ENCODE peak calls at places on chromosome 15, in six cellular contexts. One of them, this sample, is unnamed.

GRCh38 chr15:61084944-61085367 is 144.1 kb downstream of the RORA start:
- DNase-seq in A549: no peak
- DNase-seq in esophagus squamous epithelium: no peak
- DNase-seq in Panc1: no peak
- DNase-seq in adrenal gland: peak; percentile 15
- DNase-seq in left ventricle myocardium inferior: peak; percentile 40
- DNase-seq in this sample: no peak

GRCh38 chr15:84880007-84880406 is 4.5 kb upstream of the SLC28A1 start:
- DNase-seq in A549: no peak
- DNase-seq in esophagus squamous epithelium: no peak
- DNase-seq in Panc1: no peak
- DNase-seq in adrenal gland: no peak
- DNase-seq in left ventricle myocardium inferior: no peak
- DNase-seq in this sample: no peak

GRCh38 chr15:99135194-99135593 is 30.3 kb downstream of the SYNM start:
- DNase-seq in A549: no peak
- DNase-seq in esophagus squamous epithelium: no peak
- DNase-seq in Panc1: peak; percentile 25
- DNase-seq in adrenal gland: peak; percentile 39
- DNase-seq in left ventricle myocardium inferior: no peak
- DNase-seq in this sample: no peak

GRCh38 chr15:34049096-34049495 is 10.1 kb upstream of the AVEN start:
- DNase-seq in A549: no peak
- DNase-seq in esophagus squamous epithelium: no peak
- DNase-seq in Panc1: no peak
- DNase-seq in adrenal gland: no peak
- DNase-seq in left ventricle myocardium inferior: no peak
- DNase-seq in this sample: no peak

GRCh38 chr15:67101981-67102929 is 36.9 kb downstream of the SMAD3 start:
- DNase-seq in A549: no peak
- DNase-seq in esophagus squamous epithelium: no peak
- DNase-seq in Panc1: no peak
- DNase-seq in adrenal gland: no peak
- DNase-seq in left ventricle myocardium inferior: no peak
- DNase-seq in this sample: no peak

GRCh38 chr15:70147778-70148177 is 50.1 kb upstream of the TLE3 start:
- DNase-seq in A549: no peak
- DNase-seq in esophagus squamous epithelium: no peak
- DNase-seq in Panc1: no peak
- DNase-seq in adrenal gland: no peak
- DNase-seq in left ventricle myocardium inferior: no peak
- DNase-seq in this sample: no peak

GRCh38 chr15:29449136-29449535 is 179.5 kb upstream of the NSMCE3 start:
- DNase-seq in A549: peak; percentile 13
- DNase-seq in esophagus squamous epithelium: no peak
- DNase-seq in Panc1: no peak
- DNase-seq in adrenal gland: no peak
- DNase-seq in left ventricle myocardium inferior: no peak
- DNase-seq in this sample: no peak

GRCh38 chr15:38991126-38991525 is 426.5 kb upstream of the RASGRP1 start:
- DNase-seq in A549: peak; percentile 22
- DNase-seq in esophagus squamous epithelium: no peak
- DNase-seq in Panc1: peak; percentile 4
- DNase-seq in adrenal gland: no peak
- DNase-seq in left ventricle myocardium inferior: no peak
- DNase-seq in this sample: no peak

GRCh38 chr15:31372635-31373091 is 46.0 kb downstream of the KLF13 start:
- DNase-seq in A549: peak; percentile 48
- DNase-seq in esophagus squamous epithelium: no peak
- DNase-seq in Panc1: no peak
- DNase-seq in adrenal gland: peak; percentile 55
- DNase-seq in left ventricle myocardium inferior: peak; percentile 87
- DNase-seq in this sample: no peak

GRCh38 chr15:34514251-34514760 is 69.1 kb downstream of the GOLGA8B start:
- DNase-seq in A549: peak; percentile 21
- DNase-seq in esophagus squamous epithelium: no peak
- DNase-seq in Panc1: no peak
- DNase-seq in adrenal gland: peak; percentile 70
- DNase-seq in left ventricle myocardium inferior: peak; percentile 55
- DNase-seq in this sample: no peak

GRCh38 chr15:83088876-83089275 is 18.6 kb upstream of the TM6SF1 start:
- DNase-seq in A549: no peak
- DNase-seq in esophagus squamous epithelium: no peak
- DNase-seq in Panc1: no peak
- DNase-seq in adrenal gland: no peak
- DNase-seq in left ventricle myocardium inferior: no peak
- DNase-seq in this sample: no peak

GRCh38 chr15:66854012-66854965 is 152.3 kb downstream of the SMAD6 start:
- DNase-seq in A549: no peak
- DNase-seq in esophagus squamous epithelium: no peak
- DNase-seq in Panc1: no peak
- DNase-seq in adrenal gland: no peak
- DNase-seq in left ventricle myocardium inferior: no peak
- DNase-seq in this sample: peak; percentile 60

GRCh38 chr15:66006986-66007385 is 137.7 kb downstream of the RAB11A start:
- DNase-seq in A549: peak; percentile 90
- DNase-seq in esophagus squamous epithelium: no peak
- DNase-seq in Panc1: no peak
- DNase-seq in adrenal gland: peak; percentile 16
- DNase-seq in left ventricle myocardium inferior: no peak
- DNase-seq in this sample: no peak

GRCh38 chr15:98003528-98003927 is 43.0 kb downstream of the ARRDC4 start:
- DNase-seq in A549: no peak
- DNase-seq in esophagus squamous epithelium: no peak
- DNase-seq in Panc1: no peak
- DNase-seq in adrenal gland: no peak
- DNase-seq in left ventricle myocardium inferior: no peak
- DNase-seq in this sample: no peak

GRCh38 chr15:44623178-44623577 is 40.3 kb downstream of the SPG11 start:
- DNase-seq in A549: no peak
- DNase-seq in esophagus squamous epithelium: no peak
- DNase-seq in Panc1: no peak
- DNase-seq in adrenal gland: no peak
- DNase-seq in left ventricle myocardium inferior: no peak
- DNase-seq in this sample: no peak

GRCh38 chr15:33618300-33618699 is 307.5 kb downstream of the RYR3 start:
- DNase-seq in A549: no peak
- DNase-seq in esophagus squamous epithelium: no peak
- DNase-seq in Panc1: no peak
- DNase-seq in adrenal gland: no peak
- DNase-seq in left ventricle myocardium inferior: no peak
- DNase-seq in this sample: no peak

GRCh38 chr15:98444067-98444600 is 204.2 kb upstream of the IGF1R start:
- DNase-seq in A549: no peak
- DNase-seq in esophagus squamous epithelium: no peak
- DNase-seq in Panc1: no peak
- DNase-seq in adrenal gland: no peak
- DNase-seq in left ventricle myocardium inferior: no peak
- DNase-seq in this sample: no peak

GRCh38 chr15:92117301-92117731 is 263.8 kb downstream of the SLCO3A1 start:
- DNase-seq in A549: no peak
- DNase-seq in esophagus squamous epithelium: no peak
- DNase-seq in Panc1: no peak
- DNase-seq in adrenal gland: peak; percentile 38
- DNase-seq in left ventricle myocardium inferior: no peak
- DNase-seq in this sample: no peak

GRCh38 chr15:40354408-40355171 is 3.4 kb upstream of the DISP2 start:
- DNase-seq in A549: no peak
- DNase-seq in esophagus squamous epithelium: no peak
- DNase-seq in Panc1: no peak
- DNase-seq in adrenal gland: no peak
- DNase-seq in left ventricle myocardium inferior: no peak
- DNase-seq in this sample: no peak
- TF ChIP-seq CTCF in A549: no peak
- TF ChIP-seq CTCF in esophagus squamous epithelium: no peak
- TF ChIP-seq CTCF in Panc1: peak; percentile 72
- TF ChIP-seq CTCF in adrenal gland: peak; percentile 32
- TF ChIP-seq CTCF in left ventricle myocardium inferior: peak; percentile 58
- TF ChIP-seq CTCF in this sample: no peak

GRCh38 chr15:62756326-62756994 is 286.1 kb upstream of the TPM1 start:
- DNase-seq in A549: no peak
- DNase-seq in esophagus squamous epithelium: no peak
- DNase-seq in Panc1: no peak
- DNase-seq in adrenal gland: no peak
- DNase-seq in left ventricle myocardium inferior: no peak
- DNase-seq in this sample: no peak

GRCh38 chr15:62749445-62749844 is 293.1 kb upstream of the TPM1 start:
- DNase-seq in A549: no peak
- DNase-seq in esophagus squamous epithelium: no peak
- DNase-seq in Panc1: no peak
- DNase-seq in adrenal gland: no peak
- DNase-seq in left ventricle myocardium inferior: no peak
- DNase-seq in this sample: no peak

GRCh38 chr15:62750471-62750870 is 292.1 kb upstream of the TPM1 start:
- DNase-seq in A549: no peak
- DNase-seq in esophagus squamous epithelium: no peak
- DNase-seq in Panc1: no peak
- DNase-seq in adrenal gland: no peak
- DNase-seq in left ventricle myocardium inferior: no peak
- DNase-seq in this sample: no peak

GRCh38 chr15:62753518-62754221 is 288.9 kb upstream of the TPM1 start:
- DNase-seq in A549: no peak
- DNase-seq in esophagus squamous epithelium: no peak
- DNase-seq in Panc1: no peak
- DNase-seq in adrenal gland: no peak
- DNase-seq in left ventricle myocardium inferior: no peak
- DNase-seq in this sample: no peak

GRCh38 chr15:62752687-62753517 is 289.6 kb upstream of the TPM1 start:
- DNase-seq in A549: no peak
- DNase-seq in esophagus squamous epithelium: no peak
- DNase-seq in Panc1: no peak
- DNase-seq in adrenal gland: no peak
- DNase-seq in left ventricle myocardium inferior: no peak
- DNase-seq in this sample: no peak
- H3K27ac ChIP-seq in A549: peak overlapping the region; percentile 51
- H3K27ac ChIP-seq in esophagus squamous epithelium: no peak overlapping the region
- H3K27ac ChIP-seq in Panc1: no peak overlapping the region
- H3K27ac ChIP-seq in adrenal gland: no peak overlapping the region
- H3K27ac ChIP-seq in left ventricle myocardium inferior: no peak overlapping the region
- H3K27ac ChIP-seq in this sample: no peak overlapping the region

DNA sequence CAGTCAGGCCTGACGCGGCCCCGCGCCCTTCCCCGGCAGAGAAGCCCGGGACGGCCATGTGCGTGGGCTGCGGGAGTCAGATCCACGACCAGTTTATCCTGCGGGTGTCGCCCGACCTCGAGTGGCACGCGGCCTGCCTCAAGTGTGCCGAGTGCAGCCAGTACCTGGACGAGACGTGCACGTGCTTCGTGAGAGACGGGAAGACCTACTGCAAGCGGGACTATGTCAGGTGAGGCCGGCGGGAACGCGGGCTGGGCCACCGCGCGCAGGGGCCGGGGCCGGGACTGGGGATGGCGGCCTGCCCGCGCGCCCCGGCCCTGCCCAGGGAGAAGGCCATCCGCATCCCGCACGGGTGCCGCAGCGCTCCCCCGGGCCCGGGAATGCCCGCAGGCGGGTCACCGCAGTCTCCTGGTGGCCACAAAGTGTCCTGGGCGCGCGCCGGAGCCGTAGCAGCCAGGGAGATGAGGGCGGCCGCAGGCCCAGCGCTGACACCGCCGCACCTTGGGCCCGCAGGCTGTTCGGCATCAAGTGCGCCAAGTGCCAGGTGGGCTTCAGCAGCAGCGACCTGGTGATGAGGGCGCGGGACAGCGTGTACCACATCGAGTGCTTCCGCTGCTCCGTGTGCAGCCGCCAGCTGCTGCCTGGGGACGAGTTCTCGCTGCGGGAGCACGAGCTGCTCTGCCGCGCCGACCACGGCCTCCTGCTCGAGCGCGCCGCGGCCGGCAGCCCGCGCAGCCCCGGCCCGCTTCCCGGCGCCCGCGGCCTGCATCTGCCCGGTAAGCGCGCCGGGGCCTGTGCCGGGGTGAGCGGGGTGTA is 1.4 kb downstream of the ISL2 start:
- DNase-seq in A549: no peak
- DNase-seq in esophagus squamous epithelium: no peak
- DNase-seq in Panc1: no peak
- DNase-seq in adrenal gland: no peak
- DNase-seq in left ventricle myocardium inferior: no peak
- DNase-seq in this sample: peak; percentile 76
- TF ChIP-seq CTCF in A549: no peak
- TF ChIP-seq CTCF in esophagus squamous epithelium: no peak
- TF ChIP-seq CTCF in Panc1: no peak
- TF ChIP-seq CTCF in adrenal gland: no peak
- TF ChIP-seq CTCF in left ventricle myocardium inferior: no peak
- TF ChIP-seq CTCF in this sample: no peak

GRCh38 chr15:100263031-100263430 is 78.7 kb downstream of the ADAMTS17 start:
- DNase-seq in A549: no peak
- DNase-seq in esophagus squamous epithelium: no peak
- DNase-seq in Panc1: no peak
- DNase-seq in adrenal gland: no peak
- DNase-seq in left ventricle myocardium inferior: no peak
- DNase-seq in this sample: peak; percentile 32
- H3K27ac ChIP-seq in A549: no peak overlapping the region
- H3K27ac ChIP-seq in esophagus squamous epithelium: no peak overlapping the region
- H3K27ac ChIP-seq in Panc1: no peak overlapping the region
- H3K27ac ChIP-seq in adrenal gland: no peak overlapping the region
- H3K27ac ChIP-seq in left ventricle myocardium inferior: no peak overlapping the region
- H3K27ac ChIP-seq in this sample: no peak overlapping the region